ENCODE peak calls at places on chromosomes 6 and 20, in seven cellular contexts. L is left ventricle myocardium inferior, W is cardiac muscle cell, M is tibial nerve, C is ovary, X is tibial artery, N is heart right ventricle. Z is an unnamed sample.

GRCh38 chr20:3199976-3200755 is 4.3 kb downstream of the DDRGK1 start:
- DNase-seq in X (no peak), N (no peak), C (no peak), W (no peak), M (no peak), L (no peak), Z (no peak)

GRCh38 chr6:85593438-85594196 is at the start of gene SNX14:
- DNase-seq in X (peak; percentile 93), W (peak; percentile 97), N (peak; percentile 95), C (peak; percentile 97), M (peak; percentile 88), L (peak; percentile 97), Z (peak; percentile 99)

GRCh38 chr6:147382945-147383554 is 125.4 kb upstream of the SAMD5 start:
- DNase-seq in M (no peak), L (no peak), X (no peak), W (peak; percentile 59), C (no peak), N (no peak), Z (no peak)

GRCh38 chr6:20778460-20778859 is 244.2 kb downstream of the CDKAL1 start:
- DNase-seq in M (no peak), X (no peak), L (no peak), N (no peak), C (no peak), W (no peak), Z (no peak)

GRCh38 chr20:46358336-46359058 is 47.9 kb downstream of the ELMO2 start:
- DNase-seq in X (no peak), W (no peak), C (no peak), M (no peak), N (no peak), L (no peak), Z (no peak)

GRCh38 chr6:89559487-89559886 is 79.1 kb downstream of the LYRM2 start:
- DNase-seq in W (peak; percentile 14), M (no peak), X (no peak), L (no peak), N (no peak), C (no peak), Z (no peak)

GRCh38 chr6:133047706-133048105 is 193.5 kb upstream of the EYA4 start:
- DNase-seq in C (no peak), M (no peak), N (no peak), L (no peak), W (no peak), X (no peak), Z (no peak)

GRCh38 chr20:11375966-11376365 is 541.7 kb upstream of the BTBD3 start:
- DNase-seq in N (no peak), M (no peak), L (no peak), C (no peak), X (no peak), W (no peak), Z (no peak)

GRCh38 chr20:24763386-24764026 is 185.6 kb upstream of the CST7 start:
- DNase-seq in L (no peak), X (no peak), W (no peak), M (no peak), C (no peak), N (no peak), Z (no peak)

GRCh38 chr6:48834706-48835105 is 628.3 kb downstream of the MMUT start:
- DNase-seq in M (no peak), W (peak; percentile 24), L (no peak), N (no peak), C (no peak), X (no peak), Z (no peak)

GRCh38 chr6:127515794-127516675 is 3.1 kb downstream of the MTCL3 start:
- DNase-seq in X (no peak), W (peak; percentile 77), L (peak; percentile 66), N (peak; percentile 69), M (no peak), C (peak; percentile 78), Z (peak; percentile 33)

GRCh38 chr20:60718743-60719142 is 533.3 kb upstream of the CDH4 start:
- DNase-seq in W (no peak), C (no peak), M (no peak), N (no peak), X (no peak), L (no peak), Z (no peak)

GRCh38 chr6:18260448-18261106 is 3.8 kb downstream of the DEK start:
- DNase-seq in M (no peak), W (peak; percentile 28), N (no peak), C (no peak), L (no peak), X (no peak), Z (no peak)

GRCh38 chr20:46058656-46059281 is 29.8 kb downstream of the SLC12A5 start:
- DNase-seq in X (no peak), W (no peak), L (no peak), C (no peak), M (no peak), N (no peak), Z (no peak)

GRCh38 chr6:149464411-149464810 is 20.4 kb downstream of the ZC3H12D start:
- DNase-seq in M (no peak), L (no peak), W (no peak), X (no peak), C (no peak), N (no peak), Z (no peak)

GRCh38 chr6:149467265-149467664 is 17.5 kb downstream of the ZC3H12D start:
- DNase-seq in W (no peak), L (no peak), X (no peak), N (no peak), C (no peak), M (no peak), Z (no peak)

GRCh38 chr6:149470948-149471347 is 13.9 kb downstream of the ZC3H12D start:
- DNase-seq in X (no peak), M (no peak), C (no peak), W (no peak), N (no peak), L (no peak), Z (no peak)

GRCh38 chr6:149471801-149472200 is 13.0 kb downstream of the ZC3H12D start:
- DNase-seq in L (no peak), N (no peak), C (no peak), X (no peak), W (no peak), M (no peak), Z (no peak)

GRCh38 chr6:149468179-149468578 is 16.6 kb downstream of the ZC3H12D start:
- DNase-seq in M (no peak), N (no peak), L (no peak), X (no peak), W (no peak), C (no peak), Z (no peak)
- H3K36me3 ChIP-seq in M (no peaks in the 10 kb centered on the region), N (no peaks in the 10 kb centered on the region), L (no peaks in the 10 kb centered on the region), X (no peaks in the 10 kb centered on the region), W (no peaks in the 10 kb centered on the region), C (no peaks in the 10 kb centered on the region), Z (no peaks in the 10 kb centered on the region)

GRCh38 chr20:23165307-23165750 is 79.2 kb upstream of the CD93 start:
- DNase-seq in L (no peak), C (no peak), N (no peak), W (no peak), X (no peak), M (no peak), Z (peak; percentile 31)

GRCh38 chr20:23162887-23163286 is 76.8 kb upstream of the CD93 start:
- DNase-seq in C (no peak), X (no peak), L (no peak), N (no peak), W (no peak), M (no peak), Z (no peak)

GRCh38 chr20:23163562-23163961 is 77.4 kb upstream of the CD93 start:
- DNase-seq in L (peak; percentile 5), M (no peak), C (no peak), N (no peak), W (no peak), X (peak; percentile 17), Z (no peak)

GRCh38 chr20:23165964-23166363 is 79.8 kb upstream of the CD93 start:
- DNase-seq in N (no peak), C (no peak), W (no peak), M (no peak), L (no peak), X (no peak), Z (no peak)

GRCh38 chr20:23164176-23164601 is 78.1 kb upstream of the CD93 start:
- DNase-seq in M (no peak), N (no peak), L (no peak), C (peak; percentile 67), W (no peak), X (peak; percentile 24), Z (no peak)
- H3K4me1 ChIP-seq in M (no peaks in the 10 kb centered on the region), N (peaks cover 33% of the 10 kb centered on the region), L (peaks cover 58% of the 10 kb centered on the region), C (peaks cover 2% of the 10 kb centered on the region), W (no peaks in the 10 kb centered on the region), X (peaks cover 44% of the 10 kb centered on the region), Z (no peaks in the 10 kb centered on the region)

GRCh38 chr6:140540743-140541142 is 1166.3 kb upstream of the CITED2 start:
- DNase-seq in L (no peak), X (no peak), W (no peak), M (no peak), N (no peak), C (no peak), Z (no peak)

GRCh38 chr6:140537834-140538680 is 1163.6 kb upstream of the CITED2 start:
- DNase-seq in W (peak; percentile 96), M (no peak), L (no peak), N (no peak), C (no peak), X (peak; percentile 31), Z (no peak)

GRCh38 chr6:140541288-140541687 is 1166.8 kb upstream of the CITED2 start:
- DNase-seq in L (no peak), M (no peak), N (no peak), C (no peak), X (no peak), W (no peak), Z (no peak)

GRCh38 chr6:140537211-140537610 is 1162.8 kb upstream of the CITED2 start:
- DNase-seq in N (no peak), X (no peak), L (no peak), M (no peak), W (no peak), C (no peak), Z (no peak)

GRCh38 chr6:140538926-140539325 is 1164.5 kb upstream of the CITED2 start:
- DNase-seq in M (no peak), C (no peak), N (no peak), X (no peak), L (no peak), W (peak; percentile 4), Z (no peak)
- TF ChIP-seq CTCF in M (no peak), C (no peak), N (no peak), X (no peak), L (no peak), W (no peak), Z (no peak)

DNA sequence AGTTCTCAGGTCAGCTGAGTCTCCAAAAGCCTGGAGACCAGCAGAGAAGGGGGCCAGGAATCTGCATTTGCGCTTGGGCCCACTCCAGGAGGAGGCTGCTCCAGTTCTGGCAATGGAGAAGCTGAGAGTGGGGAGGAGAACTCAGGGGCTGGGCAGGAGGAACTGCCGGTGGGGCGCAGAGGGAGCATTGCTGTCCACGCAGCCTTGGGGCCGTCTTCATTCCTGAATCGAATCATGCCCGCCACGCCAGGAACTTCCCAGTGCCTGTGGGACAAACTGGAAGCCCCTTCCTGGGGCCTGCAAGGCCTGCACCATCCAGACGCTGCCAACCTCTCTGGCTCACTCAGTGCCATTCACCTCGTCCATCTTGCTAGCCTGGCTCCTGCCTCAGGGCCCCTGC is 16.9 kb downstream of the RAB44 start:
- DNase-seq in L (no peak), N (no peak), X (no peak), C (no peak), W (no peak), M (no peak), Z (no peak)
- H3K36me3 ChIP-seq in L (no peaks in the 10 kb centered on the region), N (no peaks in the 10 kb centered on the region), X (no peaks in the 10 kb centered on the region), C (no peaks in the 10 kb centered on the region), W (no peaks in the 10 kb centered on the region), M (no peaks in the 10 kb centered on the region), Z (no peaks in the 10 kb centered on the region)

Z was measured in right lobe of liver.